ENCODE peak calls at places on chromosomes 13 and 19, in four cellular contexts. P, S, I and W are unnamed samples.

GRCh38 chr13:68170961-68171360 is 940.8 kb upstream of the PCDH9 start:
- DNase-seq in S (no peak), I (no peak), P (no peak), W (no peak)

GRCh38 chr13:113734826-113735125 is 24.2 kb upstream of the TMEM255B start:
- DNase-seq in S (no peak), I (no peak), P (no peak), W (no peak)

GRCh38 chr19:44608391-44608821 is 5.0 kb upstream of the IGSF23 start:
- DNase-seq in P (no peak), S (no peak), I (no peak), W (peak)

GRCh38 chr13:73138967-73139491 is 80.2 kb downstream of the KLF5 start:
- DNase-seq in I (no peak), S (no peak), P (no peak), W (no peak)

GRCh38 chr19:48713041-48713863 is 6.3 kb downstream of the MAMSTR start:
- DNase-seq in S (no peak), I (no peak), P (no peak), W (no peak)

GRCh38 chr19:36025541-36025940 is 7.1 kb downstream of the CLIP3 start:
- DNase-seq in P (no peak), S (no peak), I (no peak), W (no peak)

GRCh38 chr13:29935309-29935981 is 85.0 kb upstream of the UBL3 start:
- DNase-seq in P (peak), S (no peak), I (no peak), W (no peak)

GRCh38 chr19:17830567-17831418 is 9.5 kb upstream of the INSL3 start:
- DNase-seq in I (peak), P (peak), S (peak), W (peak)

GRCh38 chr13:94549241-94550029 is 46.5 kb downstream of the TGDS start:
- DNase-seq in P (peak), I (peak), S (peak), W (peak)